ENCODE peak calls at places on chromosome 1, in nine cellular contexts. H is lower leg skin, T is tibial artery, G is heart left ventricle, Q is neural crest cell, O is BJ, I is fibroblast of villous mesenchyme, M is AG10803, C is left ventricle myocardium inferior. D is an unnamed sample.
A peak's percentile ranks its signal among the peaks of the same experiment; 100 is the strongest.

GRCh38 chr1:47923513-47923912 is 73.7 kb downstream of the TRABD2B start:
- DNase-seq in H (no peak), T (no peak), G (no peak), Q (no peak), O (no peak), I (no peak), M (no peak), C (no peak), D (no peak)

GRCh38 chr1:183932412-183932811 is 105.1 kb downstream of the COLGALT2 start:
- DNase-seq in H (peak; percentile 36), T (peak; percentile 81), G (peak; percentile 84), Q (no peak), O (no peak), I (peak; percentile 76), M (peak; percentile 81), C (peak; percentile 88), D (no peak)

GRCh38 chr1:115475252-115475651 is 137.2 kb upstream of the NGF start:
- DNase-seq in H (no peak), T (no peak), G (no peak), Q (no peak), O (no peak), I (no peak), M (no peak), C (no peak), D (peak; percentile 19)

GRCh38 chr1:217921126-217921900 is 290.2 kb downstream of the SPATA17 start:
- DNase-seq in H (no peak), T (no peak), G (no peak), Q (no peak), O (no peak), I (no peak), M (no peak), C (no peak), D (no peak)

GRCh38 chr1:12100071-12100470 is 37.0 kb downstream of the TNFRSF8 start:
- DNase-seq in H (no peak), T (no peak), G (no peak), Q (no peak), O (no peak), I (no peak), M (no peak), C (no peak), D (no peak)

GRCh38 chr1:11690669-11691301 is 725 bp upstream of the DRAXIN start:
- DNase-seq in H (no peak), T (no peak), G (no peak), Q (peak; percentile 41), O (no peak), I (no peak), M (no peak), C (no peak), D (no peak)

GRCh38 chr1:77504986-77505385 is 177.5 kb downstream of the ZZZ3 start:
- DNase-seq in H (no peak), T (no peak), G (no peak), Q (no peak), O (no peak), I (peak; percentile 49), M (peak; percentile 17), C (no peak), D (no peak)

GRCh38 chr1:5991784-5992033 is 516 bp downstream of the NPHP4 start:
- DNase-seq in H (no peak), T (no peak), G (no peak), Q (peak; percentile 34), O (no peak), I (no peak), M (no peak), C (peak; percentile 54), D (no peak)

GRCh38 chr1:33641099-33641830 is 168.8 kb downstream of the ZSCAN20 start:
- DNase-seq in H (no peak), T (no peak), G (no peak), Q (no peak), O (no peak), I (peak; percentile 18), M (peak; percentile 59), C (no peak), D (no peak)

GRCh38 chr1:1250828-1251284 is 4.3 kb upstream of the C1QTNF12 start:
- DNase-seq in H (no peak), T (no peak), G (no peak), Q (no peak), O (no peak), I (no peak), M (no peak), C (no peak), D (no peak)

GRCh38 chr1:46393510-46393909 is 607 bp upstream of the FAAH start:
- DNase-seq in H (no peak), T (no peak), G (no peak), Q (no peak), O (no peak), I (no peak), M (no peak), C (no peak), D (no peak)
- TF ChIP-seq CTCF in H (no peak), T (no peak), G (no peak), Q (no peak), O (no peak), I (no peak), M (no peak), C (no peak), D (no peak)

DNA sequence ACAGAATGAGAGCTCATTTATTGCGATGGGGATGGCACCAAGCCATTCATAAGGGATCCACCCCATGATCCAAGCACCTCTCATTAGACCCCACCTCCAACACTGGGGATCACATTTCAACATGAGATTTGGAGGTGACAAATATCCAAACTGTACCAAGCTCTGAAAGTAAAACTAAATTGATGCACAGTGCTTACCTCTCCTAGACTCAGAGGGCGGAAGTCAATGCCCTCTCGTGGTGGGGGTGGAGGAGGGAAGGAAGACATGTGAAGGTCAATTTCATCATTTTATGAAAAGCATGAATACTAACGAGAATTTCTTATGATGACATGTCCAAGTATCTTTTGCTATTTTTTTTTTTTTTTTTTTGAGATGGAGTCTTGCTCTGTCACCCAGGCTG is 120.0 kb downstream of the PGBD5 start:
- DNase-seq in H (no peak), T (no peak), G (no peak), Q (no peak), O (no peak), I (no peak), M (no peak), C (no peak), D (no peak)
- TF ChIP-seq CTCF in H (no peak), T (no peak), G (no peak), Q (no peak), O (no peak), I (no peak), M (no peak), C (no peak), D (no peak)

GRCh38 chr1:185170291-185170848 is 13.4 kb downstream of the SWT1 start:
- DNase-seq in H (peak; percentile 21), T (no peak), G (no peak), Q (peak; percentile 43), O (no peak), I (peak; percentile 69), M (peak; percentile 52), C (no peak), D (no peak)
- TF ChIP-seq CTCF in H (no peak), T (peak; percentile 43), G (peak; percentile 60), Q (peak; percentile 83), O (peak; percentile 81), I (peak; percentile 82), M (peak; percentile 75), C (peak; percentile 70), D (peak; percentile 32)

GRCh38 chr1:30165116-30165515 is 558.3 kb downstream of the MATN1 start:
- DNase-seq in H (no peak), T (no peak), G (no peak), Q (no peak), O (no peak), I (no peak), M (no peak), C (no peak), D (no peak)

GRCh38 chr1:30166194-30166593 is 557.2 kb downstream of the MATN1 start:
- DNase-seq in H (no peak), T (no peak), G (no peak), Q (no peak), O (no peak), I (no peak), M (no peak), C (no peak), D (no peak)

GRCh38 chr1:30171956-30172694 is 551.3 kb downstream of the MATN1 start:
- DNase-seq in H (no peak), T (no peak), G (no peak), Q (no peak), O (no peak), I (no peak), M (no peak), C (no peak), D (no peak)

GRCh38 chr1:30172757-30173156 is 550.6 kb downstream of the MATN1 start:
- DNase-seq in H (no peak), T (no peak), G (no peak), Q (no peak), O (no peak), I (no peak), M (no peak), C (no peak), D (no peak)

GRCh38 chr1:30169269-30169668 is 554.1 kb downstream of the MATN1 start:
- DNase-seq in H (no peak), T (no peak), G (no peak), Q (no peak), O (no peak), I (no peak), M (no peak), C (no peak), D (no peak)
- TF ChIP-seq CTCF in H (no peak), T (no peak), G (no peak), Q (no peak), O (no peak), I (no peak), M (no peak), C (no peak), D (no peak)

D was measured in mesothelial cell of epicardium.